ENCODE peak calls at places on chromosome 4, in five cellular contexts. H, V, W, R and E are unnamed samples.

GRCh38 chr4:84324850-84325249 is 174.2 kb downstream of the NKX6-1 start:
- DNase-seq in W (no peak), V (no peak), H (no peak), R (no peak), E (no peak)

GRCh38 chr4:184588893-184589292 is 60.4 kb downstream of the CASP3 start:
- DNase-seq in W (no peak), R (no peak), V (peak; percentile 4), H (no peak), E (no peak)

GRCh38 chr4:94375364-94375763 is 32.7 kb upstream of the HPGDS start:
- DNase-seq in H (no peak), R (no peak), V (no peak), W (no peak), E (no peak)

GRCh38 chr4:86847576-86847975 is 1.6 kb downstream of the SLC10A6 start:
- DNase-seq in W (no peak), V (no peak), H (no peak), R (no peak), E (peak; percentile 72)

GRCh38 chr4:145299380-145300076 is 119.1 kb upstream of the OTUD4 start:
- DNase-seq in W (no peak), H (no peak), V (peak; percentile 88), R (no peak), E (peak; percentile 69)

GRCh38 chr4:6437682-6438264 is 34.6 kb downstream of the PPP2R2C start:
- DNase-seq in R (no peak), W (no peak), H (no peak), V (no peak), E (no peak)

GRCh38 chr4:137685357-137685756 is 153.1 kb upstream of the PCDH18 start:
- DNase-seq in R (no peak), H (no peak), W (no peak), V (no peak), E (no peak)

GRCh38 chr4:170849969-170850368 is 760.2 kb upstream of the AADAT start:
- DNase-seq in H (no peak), W (no peak), R (no peak), V (no peak), E (no peak)

GRCh38 chr4:150510176-150510875 is 71.6 kb upstream of the MAB21L2 start:
- DNase-seq in H (no peak), V (peak; percentile 49), W (no peak), R (no peak), E (peak; percentile 44)

GRCh38 chr4:2935762-2936743 is 27.2 kb downstream of the NOP14 start:
- DNase-seq in V (peak; percentile 47), W (peak; percentile 18), R (no peak), H (peak; percentile 31), E (peak; percentile 94)

GRCh38 chr4:140806175-140806574 is 50.0 kb upstream of the TBC1D9 start:
- DNase-seq in H (no peak), W (no peak), V (no peak), R (no peak), E (no peak)

GRCh38 chr4:1194028-1194900 is 21.9 kb upstream of the SPON2 start:
- DNase-seq in V (no peak), R (no peak), H (peak; percentile 61), W (peak; percentile 52), E (no peak)
- H3K27ac ChIP-seq in V (peak overlapping the region; percentile 20), R (peak overlapping the region; percentile 36), H (peak overlapping the region; percentile 65), W (peak overlapping the region; percentile 90), E (no peak overlapping the region)

DNA sequence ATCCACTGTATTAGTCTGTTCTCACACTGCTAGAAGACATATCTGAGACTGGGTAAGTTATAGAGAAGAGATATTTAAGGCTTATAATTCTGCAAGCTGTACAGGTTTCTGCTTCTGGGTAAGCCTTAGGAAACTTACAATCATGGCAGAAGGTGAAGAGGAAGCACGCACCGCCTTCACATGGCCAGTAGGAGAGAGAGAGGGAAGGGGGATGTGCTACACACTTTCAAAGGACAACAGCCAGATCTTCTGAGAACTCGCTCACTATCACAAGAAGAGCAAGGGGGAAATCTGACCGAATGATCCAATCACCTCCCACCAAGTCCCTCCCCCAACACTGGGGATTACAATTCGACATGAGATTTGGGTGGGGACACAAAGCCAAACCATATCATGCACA is 13.0 kb downstream of the FRYL start:
- DNase-seq in H (no peak), R (no peak), V (no peak), W (no peak), E (no peak)
- TF ChIP-seq CTCF in H (no peak), R (no peak), V (peak; percentile 43), W (no peak), E (peak; percentile 12)

DNA sequence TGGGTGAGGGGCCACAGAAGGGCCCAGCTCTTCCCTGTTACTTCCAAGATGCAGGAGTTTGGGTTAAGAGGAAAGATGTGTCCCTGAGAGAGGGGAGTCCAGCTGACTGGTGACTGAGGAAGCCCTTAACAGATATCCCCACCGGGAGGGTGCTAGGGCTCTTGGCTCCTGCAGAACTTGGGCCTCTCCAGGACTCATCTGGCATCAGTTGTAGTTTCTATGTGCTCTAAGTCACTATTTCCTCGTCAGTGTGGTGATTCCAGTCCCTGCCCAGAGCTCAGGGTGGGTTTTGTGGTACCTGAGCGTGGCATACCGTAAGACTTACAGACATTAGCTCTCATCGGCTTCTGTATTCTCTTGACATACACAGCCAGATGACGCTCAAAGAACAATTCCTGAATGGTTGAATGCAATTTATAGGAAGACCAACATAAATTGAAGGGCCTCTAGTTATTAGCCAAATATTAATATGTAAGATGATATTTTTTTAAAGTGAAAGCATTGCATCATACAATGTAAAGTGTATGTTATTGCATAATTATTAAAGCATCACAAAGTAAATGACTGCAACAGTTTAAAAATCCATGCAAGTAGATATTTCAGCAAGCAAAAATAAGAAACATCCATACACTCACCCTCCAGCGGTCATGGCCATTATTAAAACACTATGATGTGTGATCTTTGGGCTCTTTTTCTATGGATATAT is 195.5 kb downstream of the PTTG2 start:
- DNase-seq in W (no peak), V (no peak), R (no peak), H (no peak), E (no peak)
- H3K27ac ChIP-seq in W (no peak overlapping the region), V (no peak overlapping the region), R (no peak overlapping the region), H (peak overlapping the region; percentile 63), E (peak overlapping the region; percentile 100)

GRCh38 chr4:155974476-155974749 is 20.7 kb upstream of the CTSO start:
- DNase-seq in R (no peak), W (no peak), V (no peak), H (no peak), E (no peak)

GRCh38 chr4:155974957-155975356 is 21.3 kb upstream of the CTSO start:
- DNase-seq in V (no peak), W (no peak), R (no peak), H (no peak), E (no peak)

GRCh38 chr4:155967098-155967497 is 13.4 kb upstream of the CTSO start:
- DNase-seq in V (peak; percentile 29), H (no peak), R (no peak), W (no peak), E (no peak)

GRCh38 chr4:155973639-155974475 is 20.2 kb upstream of the CTSO start:
- DNase-seq in V (no peak), H (no peak), R (no peak), W (no peak), E (peak; percentile 31)

GRCh38 chr4:155972098-155972497 is 18.4 kb upstream of the CTSO start:
- DNase-seq in H (no peak), R (no peak), V (peak; percentile 45), W (peak; percentile 30), E (no peak)
- TF ChIP-seq CTCF in H (no peak), R (peak; percentile 9), V (peak; percentile 69), W (no peak), E (peak; percentile 44)

GRCh38 chr4:57104706-57105560 is 5.3 kb downstream of the IGFBP7 start:
- DNase-seq in V (no peak), H (no peak), R (no peak), W (no peak), E (no peak)
- H3K27ac ChIP-seq in V (peak overlapping the region; percentile 94), H (no peak overlapping the region), R (no peak overlapping the region), W (peak overlapping the region; percentile 99), E (no peak overlapping the region)